ENCODE peak calls at places on chromosome 9, in ten cellular contexts. F is colonic mucosa; U is CD4-positive, alpha-beta T cell; R is heart right ventricle; M is endothelial cell of umbilical vein; I is CD4-positive, alpha-beta memory T cell; A is ovary; B is uterus; Z is stomach; Q is hepatocyte. Y is an unnamed sample.

GRCh38 chr9:2181794-2182193 is 166.6 kb downstream of the SMARCA2 start:
- DNase-seq in F (no peak), U (no peak), R (no peak), M (peak), I (no peak), A (no peak), B (no peak), Z (peak), Q (peak), Y (peak)

GRCh38 chr9:136532799-136533774 is 12.8 kb downstream of the NOTCH1 start:
- DNase-seq in F (no peak), U (no peak), R (no peak), M (no peak), I (peak), A (no peak), B (no peak), Z (no peak), Q (no peak), Y (no peak)

GRCh38 chr9:9942764-9943424 is 669.9 kb downstream of the PTPRD start:
- DNase-seq in F (peak), U (peak), R (peak), M (peak), I (peak), A (peak), B (no peak), Z (peak), Q (peak), Y (peak)

GRCh38 chr9:116549786-116550660 is 137.1 kb upstream of the TRIM32 start:
- DNase-seq in F (no peak), U (no peak), R (no peak), M (no peak), I (no peak), A (no peak), B (no peak), Z (no peak), Q (no peak), Y (no peak)

GRCh38 chr9:94514722-94515121 is 40.2 kb upstream of the PCAT7 start:
- DNase-seq in F (no peak), U (no peak), R (no peak), M (no peak), I (no peak), A (no peak), B (no peak), Z (no peak), Q (no peak), Y (no peak)

GRCh38 chr9:135983745-135984710 is 22.9 kb upstream of the UBAC1 start:
- DNase-seq in F (no peak), U (no peak), R (no peak), M (no peak), I (no peak), A (no peak), B (no peak), Z (no peak), Q (no peak), Y (no peak)

GRCh38 chr9:94108584-94108983 is 24.3 kb downstream of the PTPDC1 start:
- DNase-seq in F (no peak), U (no peak), R (peak), M (no peak), I (no peak), A (no peak), B (no peak), Z (no peak), Q (no peak), Y (no peak)

GRCh38 chr9:18776836-18777820 is 255.9 kb downstream of the SAXO1 start:
- DNase-seq in F (no peak), U (no peak), R (peak), M (no peak), I (no peak), A (no peak), B (no peak), Z (no peak), Q (no peak), Y (no peak)

GRCh38 chr9:21688108-21689102 is 114.0 kb upstream of the MTAP start:
- DNase-seq in F (no peak), U (no peak), R (no peak), M (peak), I (no peak), A (peak), B (no peak), Z (peak), Q (no peak), Y (no peak)

GRCh38 chr9:136890661-136891060 is 4.3 kb downstream of the TRAF2 start:
- DNase-seq in F (no peak), U (no peak), R (no peak), M (no peak), I (no peak), A (no peak), B (no peak), Z (no peak), Q (no peak), Y (no peak)

GRCh38 chr9:95363051-95363841 is 45.7 kb upstream of the FANCC start:
- DNase-seq in F (no peak), U (no peak), R (no peak), M (no peak), I (no peak), A (peak), B (no peak), Z (no peak), Q (peak), Y (no peak)

GRCh38 chr9:120713257-120714087 is 798 bp downstream of the MEGF9 start:
- DNase-seq in F (peak), U (peak), R (peak), M (no peak), I (peak), A (peak), B (peak), Z (no peak), Q (no peak), Y (peak)

GRCh38 chr9:37174247-37174646 is 53.9 kb downstream of the ZCCHC7 start:
- DNase-seq in F (no peak), U (no peak), R (no peak), M (peak), I (no peak), A (no peak), B (no peak), Z (no peak), Q (no peak), Y (no peak)

GRCh38 chr9:123697686-123698085 is 232.2 kb downstream of the DENND1A start:
- DNase-seq in F (no peak), U (no peak), R (no peak), M (no peak), I (no peak), A (no peak), B (no peak), Z (no peak), Q (no peak), Y (no peak)

GRCh38 chr9:115786321-115786720 is 367.3 kb upstream of the PAPPA start:
- DNase-seq in F (no peak), U (no peak), R (no peak), M (no peak), I (no peak), A (no peak), B (no peak), Z (no peak), Q (no peak), Y (no peak)

GRCh38 chr9:106799146-106799545 is 63.8 kb upstream of the ZNF462 start:
- DNase-seq in F (no peak), U (no peak), R (no peak), M (peak), I (no peak), A (no peak), B (no peak), Z (no peak), Q (no peak), Y (no peak)

GRCh38 chr9:125312411-125312810 is 50.8 kb downstream of the GAPVD1 start:
- DNase-seq in F (no peak), U (no peak), R (no peak), M (no peak), I (no peak), A (no peak), B (no peak), Z (no peak), Q (no peak), Y (no peak)
- H3K27ac ChIP-seq in F (no peak), U (no peak), R (no peak), M (no peak), I (no peak), A (no peak), B (no peak), Z (no peak), Q (no peak), Y (no peak)

GRCh38 chr9:78073722-78074121 is 42.1 kb upstream of the GNAQ start:
- DNase-seq in F (no peak), U (no peak), R (no peak), M (no peak), I (no peak), A (no peak), B (no peak), Z (no peak), Q (no peak), Y (no peak)

GRCh38 chr9:78072586-78073199 is 41.1 kb upstream of the GNAQ start:
- DNase-seq in F (no peak), U (no peak), R (no peak), M (no peak), I (no peak), A (no peak), B (no peak), Z (no peak), Q (no peak), Y (no peak)

GRCh38 chr9:78070530-78070929 is 38.9 kb upstream of the GNAQ start:
- DNase-seq in F (no peak), U (no peak), R (no peak), M (no peak), I (no peak), A (no peak), B (no peak), Z (no peak), Q (no peak), Y (no peak)

DNA sequence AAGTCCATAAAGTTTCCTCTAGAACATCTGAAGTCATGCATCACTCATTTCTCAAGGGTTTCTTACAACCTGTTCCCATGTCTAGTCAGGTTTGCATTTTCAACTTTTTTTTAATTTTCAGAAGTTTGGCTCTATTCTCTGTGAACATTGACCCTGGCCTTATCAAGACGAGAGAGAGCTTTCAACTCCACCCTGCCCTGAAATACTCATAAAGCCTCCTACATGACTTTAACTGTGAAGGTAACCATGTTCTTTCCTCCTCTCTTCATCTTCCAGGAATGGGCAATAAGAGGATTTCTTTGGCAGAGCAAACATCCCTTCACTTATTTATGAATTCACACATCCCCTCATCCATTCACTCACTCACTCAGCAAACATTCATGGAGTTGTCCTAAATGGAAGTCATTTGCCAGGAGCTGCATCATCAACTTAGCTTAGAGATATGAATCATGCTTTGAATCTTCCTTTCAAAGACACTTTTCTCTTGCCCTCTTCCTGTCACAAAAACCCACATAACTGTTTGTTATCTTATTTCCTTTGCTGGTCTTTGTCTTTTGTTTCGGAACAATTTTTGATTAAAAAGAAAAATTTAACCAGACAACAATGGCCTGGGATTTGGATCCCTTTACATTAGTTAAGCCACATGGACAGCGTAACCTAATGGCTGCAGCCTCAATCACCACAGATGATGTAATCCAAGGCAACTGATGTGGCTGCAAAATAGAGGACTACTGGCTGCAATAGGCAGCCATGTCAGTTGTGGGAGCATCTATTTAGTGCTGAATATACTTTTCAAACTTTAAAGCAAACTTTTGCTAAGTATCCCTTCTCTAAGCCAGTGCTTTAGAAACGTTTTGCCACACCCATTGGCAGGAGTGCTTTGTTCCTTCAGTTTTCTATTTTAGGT is 43.0 kb upstream of the GNAQ start:
- DNase-seq in F (no peak), U (no peak), R (no peak), M (no peak), I (peak), A (no peak), B (no peak), Z (no peak), Q (no peak), Y (no peak)
- H3K27ac ChIP-seq in F (no peak), U (peak), R (no peak), M (no peak), I (peak), A (no peak), B (no peak), Z (no peak), Q (no peak), Y (no peak)

GRCh38 chr9:129899620-129900019 is 64.4 kb downstream of the USP20 start:
- DNase-seq in F (no peak), U (no peak), R (no peak), M (no peak), I (no peak), A (no peak), B (no peak), Z (no peak), Q (no peak), Y (no peak)

GRCh38 chr9:129894106-129894823 is 59.0 kb downstream of the USP20 start:
- DNase-seq in F (no peak), U (no peak), R (no peak), M (no peak), I (peak), A (no peak), B (no peak), Z (no peak), Q (no peak), Y (no peak)

GRCh38 chr9:129897263-129897662 is 62.0 kb downstream of the USP20 start:
- DNase-seq in F (no peak), U (no peak), R (no peak), M (no peak), I (no peak), A (no peak), B (no peak), Z (no peak), Q (no peak), Y (no peak)

GRCh38 chr9:129898205-129898604 is 62.9 kb downstream of the USP20 start:
- DNase-seq in F (peak), U (no peak), R (no peak), M (peak), I (no peak), A (no peak), B (no peak), Z (no peak), Q (no peak), Y (no peak)

GRCh38 chr9:129895376-129896268 is 60.4 kb downstream of the USP20 start:
- DNase-seq in F (no peak), U (no peak), R (no peak), M (no peak), I (peak), A (no peak), B (no peak), Z (no peak), Q (no peak), Y (no peak)
- H3K27ac ChIP-seq in F (no peak), U (peak), R (no peak), M (no peak), I (peak), A (no peak), B (no peak), Z (no peak), Q (no peak), Y (no peak)

GRCh38 chr9:127132375-127132774 is 9.9 kb upstream of the ANGPTL2 start:
- DNase-seq in F (no peak), U (no peak), R (no peak), M (no peak), I (no peak), A (peak), B (peak), Z (peak), Q (no peak), Y (no peak)
- H3K27ac ChIP-seq in F (peak), U (no peak), R (no peak), M (no peak), I (no peak), A (no peak), B (peak), Z (peak), Q (peak), Y (peak)

GRCh38 chr9:125431741-125432271 is 170.2 kb downstream of the GAPVD1 start:
- DNase-seq in F (no peak), U (no peak), R (no peak), M (no peak), I (no peak), A (no peak), B (no peak), Z (no peak), Q (no peak), Y (no peak)

GRCh38 chr9:125428515-125429467 is 167.2 kb downstream of the GAPVD1 start:
- DNase-seq in F (no peak), U (no peak), R (no peak), M (no peak), I (no peak), A (no peak), B (no peak), Z (no peak), Q (no peak), Y (no peak)

GRCh38 chr9:125429476-125430160 is 168.0 kb downstream of the GAPVD1 start:
- DNase-seq in F (no peak), U (no peak), R (no peak), M (no peak), I (no peak), A (no peak), B (no peak), Z (no peak), Q (no peak), Y (no peak)

GRCh38 chr9:125430161-125430485 is 168.5 kb downstream of the GAPVD1 start:
- DNase-seq in F (no peak), U (no peak), R (no peak), M (no peak), I (no peak), A (peak), B (no peak), Z (no peak), Q (no peak), Y (no peak)

DNA sequence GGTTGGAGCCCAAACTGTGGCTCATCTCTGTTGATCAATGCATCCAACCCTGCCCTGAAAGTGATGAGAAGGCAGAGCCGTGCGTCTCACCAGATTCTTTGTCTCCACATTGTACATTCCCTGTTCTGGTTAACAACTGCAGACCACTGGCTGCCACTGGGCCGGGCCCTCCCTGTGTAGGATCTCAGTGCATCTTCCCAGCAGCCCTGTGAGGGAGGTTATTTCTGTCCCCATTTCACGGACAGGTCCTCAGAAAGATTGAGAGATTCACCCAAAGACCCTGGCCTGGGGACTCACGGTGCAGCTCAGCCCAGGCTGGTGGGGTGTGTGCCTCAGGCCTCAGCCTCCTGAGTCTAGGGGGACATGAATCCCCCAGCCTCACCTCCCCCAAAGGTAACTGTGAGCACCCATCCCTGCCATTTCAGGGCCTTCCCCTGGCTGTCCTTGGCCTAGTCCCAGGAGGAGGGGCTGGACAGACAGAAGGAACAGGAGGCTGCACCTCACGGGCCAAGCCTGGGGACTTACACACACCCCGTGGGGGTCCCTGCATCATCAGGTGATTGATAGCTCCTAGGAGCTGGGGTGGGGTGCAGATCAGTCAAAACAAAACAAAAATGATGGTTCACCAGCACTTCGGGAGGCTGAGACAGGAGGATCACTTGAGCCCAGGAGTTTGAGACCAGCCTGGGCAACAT is 169.1 kb downstream of the GAPVD1 start:
- DNase-seq in F (no peak), U (no peak), R (no peak), M (no peak), I (no peak), A (peak), B (no peak), Z (no peak), Q (no peak), Y (no peak)
- H3K27ac ChIP-seq in F (no peak), U (no peak), R (no peak), M (no peak), I (no peak), A (no peak), B (no peak), Z (no peak), Q (no peak), Y (no peak)

DNA sequence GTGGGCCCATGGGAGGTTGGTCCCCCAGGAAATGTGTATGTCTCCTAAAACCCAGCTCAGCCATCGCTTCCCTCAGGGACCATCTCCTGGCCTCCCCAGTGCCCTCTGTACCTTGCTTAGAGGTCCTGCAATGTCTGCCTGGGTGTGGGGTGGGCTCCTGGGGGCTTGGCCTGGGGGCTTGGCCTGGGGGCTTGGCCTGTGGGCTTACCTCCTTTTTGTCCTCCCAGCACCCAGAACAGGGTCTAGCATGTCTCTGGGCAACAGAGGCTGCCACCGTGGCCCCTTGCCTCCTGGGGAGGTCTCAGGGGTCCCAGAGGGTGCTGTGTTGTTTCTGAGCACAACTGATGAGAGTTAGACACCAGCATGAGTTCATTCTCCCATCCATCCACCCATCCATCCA is 10.7 kb upstream of the VAV2 start:
- DNase-seq in F (no peak), U (no peak), R (no peak), M (no peak), I (no peak), A (no peak), B (no peak), Z (no peak), Q (no peak), Y (no peak)
- H3K27ac ChIP-seq in F (no peak), U (no peak), R (no peak), M (no peak), I (no peak), A (no peak), B (no peak), Z (no peak), Q (no peak), Y (no peak)

GRCh38 chr9:33443047-33443446 is 4.3 kb downstream of the AQP3 start:
- DNase-seq in F (no peak), U (no peak), R (no peak), M (peak), I (no peak), A (peak), B (no peak), Z (no peak), Q (no peak), Y (no peak)
- H3K27ac ChIP-seq in F (no peak), U (peak), R (no peak), M (no peak), I (peak), A (no peak), B (no peak), Z (no peak), Q (no peak), Y (no peak)

GRCh38 chr9:99814359-99814758 is 7.3 kb upstream of the NR4A3 start:
- DNase-seq in F (no peak), U (no peak), R (no peak), M (no peak), I (no peak), A (no peak), B (no peak), Z (no peak), Q (no peak), Y (no peak)
- H3K27ac ChIP-seq in F (no peak), U (no peak), R (no peak), M (no peak), I (no peak), A (no peak), B (no peak), Z (no peak), Q (no peak), Y (no peak)

Y was measured in substantia nigra.